ENCODE peak calls at places on chromosomes 2 and 18, in four cellular contexts. J is neural progenitor cell, C is upper lobe of right lung, N is AG04449. T is an unnamed sample.

GRCh38 chr2:222811828-222812227 is 49.0 kb upstream of the ACSL3 start:
- DNase-seq in J (no peak), C (no peak), N (no peak), T (no peak)

GRCh38 chr2:67666386-67667053 is 269.4 kb downstream of the ETAA1 start:
- DNase-seq in J (no peak), C (no peak), N (no peak), T (no peak)

GRCh38 chr2:225787497-225787896 is 388.0 kb downstream of the NYAP2 start:
- DNase-seq in J (no peak), C (no peak), N (no peak), T (no peak)

GRCh38 chr2:109466674-109467575 is 146.8 kb downstream of the SEPTIN10 start:
- DNase-seq in J (no peak), C (peak; percentile 26), N (no peak), T (no peak)

GRCh38 chr2:91442246-91442905 is 2750.9 kb downstream of the RPIA start:
- DNase-seq in J (peak; percentile 2), C (peak; percentile 70), N (no peak), T (no peak)

GRCh38 chr2:74815955-74816354 is 18.0 kb upstream of the HK2 start:
- DNase-seq in J (no peak), C (no peak), N (no peak), T (no peak)

GRCh38 chr18:9984025-9984424 is 70.2 kb downstream of the VAPA start:
- DNase-seq in J (no peak), C (no peak), N (no peak), T (no peak)

GRCh38 chr2:24385366-24385765 is 25.0 kb upstream of the ITSN2 start:
- DNase-seq in J (no peak), C (no peak), N (no peak), T (no peak)

GRCh38 chr2:43178602-43179542 is 47.5 kb downstream of the ZFP36L2 start:
- DNase-seq in J (peak; percentile 73), C (peak; percentile 82), N (no peak), T (peak; percentile 88)

GRCh38 chr2:239253705-239254104 is 147.1 kb downstream of the HDAC4 start:
- DNase-seq in J (no peak), C (no peak), N (no peak), T (no peak)

DNA sequence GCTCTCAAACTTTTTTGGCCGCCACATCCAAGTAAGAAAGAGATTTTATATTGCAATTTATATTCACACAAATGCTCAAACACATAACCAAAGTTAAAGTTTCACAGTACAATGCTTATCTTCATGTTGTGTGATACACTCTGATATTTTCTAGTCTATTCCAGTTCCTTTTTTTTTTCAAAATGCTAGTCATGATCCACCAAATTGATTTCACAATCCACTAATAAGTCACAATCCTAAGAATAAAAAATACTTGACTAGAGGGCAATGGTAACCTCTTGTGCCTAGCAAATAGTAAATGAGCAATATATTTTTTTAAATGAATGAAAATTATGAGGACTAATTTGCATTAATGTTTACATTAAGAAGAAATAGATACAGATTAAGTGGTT is 5.8 kb upstream of the PTPN4 start:
- DNase-seq in J (no peak), C (no peak), N (no peak), T (peak; percentile 57)
- H3K4me3 ChIP-seq in J (no peak overlapping the region), C (no peak overlapping the region), N (no peak overlapping the region), T (no peak overlapping the region)

GRCh38 chr2:181639686-181640085 is 17.2 kb downstream of the CERKL start:
- DNase-seq in J (no peak), C (no peak), N (no peak), T (no peak)
- TF ChIP-seq CTCF in J (no peak), C (no peak), N (no peak), T (no peak)

GRCh38 chr2:171274757-171275156 is 114.1 kb upstream of the TLK1 start:
- DNase-seq in J (no peak), C (no peak), N (no peak), T (no peak)

GRCh38 chr2:171271380-171271779 is 110.7 kb upstream of the TLK1 start:
- DNase-seq in J (no peak), C (no peak), N (no peak), T (no peak)

GRCh38 chr2:171268230-171268629 is 107.5 kb upstream of the TLK1 start:
- DNase-seq in J (no peak), C (no peak), N (no peak), T (no peak)

GRCh38 chr2:171266102-171266501 is 105.4 kb upstream of the TLK1 start:
- DNase-seq in J (no peak), C (no peak), N (no peak), T (no peak)

DNA sequence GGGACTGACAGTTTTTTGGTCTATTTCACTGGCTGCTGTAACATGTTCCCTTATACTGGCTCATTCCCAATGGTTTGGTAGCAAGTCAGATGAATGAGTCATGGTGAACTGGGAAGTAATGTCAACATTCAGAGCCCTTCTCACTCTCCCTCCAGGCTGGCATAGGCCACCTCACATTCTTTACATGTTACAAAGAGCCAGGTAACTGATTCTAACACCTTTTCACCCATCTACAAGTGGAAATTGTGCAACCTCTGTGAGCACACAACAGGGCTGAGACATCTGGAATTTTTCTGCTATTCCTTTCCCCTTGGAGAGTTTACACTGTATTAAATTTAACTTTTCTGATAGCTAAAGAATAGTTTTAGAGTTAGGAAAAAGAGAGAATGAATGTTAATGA is 111.3 kb upstream of the TLK1 start:
- DNase-seq in J (no peak), C (no peak), N (peak; percentile 69), T (peak; percentile 92)
- H3K4me3 ChIP-seq in J (no peak overlapping the region), C (no peak overlapping the region), N (no peak overlapping the region), T (no peak overlapping the region)

GRCh38 chr2:90069290-90069894 is 1377.9 kb downstream of the RPIA start:
- DNase-seq in J (no peak), C (peak; percentile 72), N (no peak), T (peak; percentile 25)
- TF ChIP-seq CTCF in J (no peak), C (peak; percentile 54), N (peak; percentile 26), T (peak; percentile 58)